ENCODE peak calls at places on chromosomes 4 and X, in four cellular contexts. One of them, this sample, is unnamed.

GRCh38 chr4:74444891-74445642 is at the start of gene AREG:
- DNase-seq in T-helper 22 cell: peak
- DNase-seq in GM23248: peak
- DNase-seq in EH: peak
- DNase-seq in this sample: peak

GRCh38 chr4:8739820-8740665 is 131.6 kb downstream of the HMX1 start:
- DNase-seq in T-helper 22 cell: no peak
- DNase-seq in GM23248: no peak
- DNase-seq in EH: no peak
- DNase-seq in this sample: no peak

GRCh38 chr4:174528226-174528625 is 5.9 kb upstream of the HPGD start:
- DNase-seq in T-helper 22 cell: no peak
- DNase-seq in GM23248: no peak
- DNase-seq in EH: no peak
- DNase-seq in this sample: no peak

GRCh38 chrX:43562372-43562771 is 93.7 kb upstream of the MAOA start:
- DNase-seq in T-helper 22 cell: no peak
- DNase-seq in GM23248: no peak
- DNase-seq in EH: no peak
- DNase-seq in this sample: no peak

GRCh38 chrX:16484338-16484737 is 165.6 kb upstream of the S100G start:
- DNase-seq in T-helper 22 cell: no peak
- DNase-seq in GM23248: peak
- DNase-seq in EH: peak
- DNase-seq in this sample: peak

GRCh38 chr4:153428816-153429592 is 37.2 kb upstream of the TMEM131L start:
- DNase-seq in T-helper 22 cell: no peak
- DNase-seq in GM23248: no peak
- DNase-seq in EH: peak
- DNase-seq in this sample: no peak

GRCh38 chrX:38806875-38807601 is 5.8 kb downstream of the MID1IP1 start:
- DNase-seq in T-helper 22 cell: no peak
- DNase-seq in GM23248: peak
- DNase-seq in EH: no peak
- DNase-seq in this sample: no peak

GRCh38 chrX:119899125-119899524 is 3.4 kb downstream of the AKAP14 start:
- DNase-seq in T-helper 22 cell: no peak
- DNase-seq in GM23248: peak
- DNase-seq in EH: no peak
- DNase-seq in this sample: no peak

GRCh38 chr4:84325625-84326024 is 173.5 kb downstream of the NKX6-1 start:
- DNase-seq in T-helper 22 cell: no peak
- DNase-seq in GM23248: no peak
- DNase-seq in EH: no peak
- DNase-seq in this sample: no peak

GRCh38 chr4:82737354-82737753 is 61.2 kb downstream of the SCD5 start:
- DNase-seq in T-helper 22 cell: no peak
- DNase-seq in GM23248: no peak
- DNase-seq in EH: no peak
- DNase-seq in this sample: no peak

GRCh38 chrX:138917781-138918180 is 206.3 kb upstream of the FGF13 start:
- DNase-seq in T-helper 22 cell: no peak
- DNase-seq in GM23248: peak
- DNase-seq in EH: peak
- DNase-seq in this sample: peak

GRCh38 chr4:590313-590841 is 14.3 kb upstream of the TMEM271 start:
- DNase-seq in T-helper 22 cell: no peak
- DNase-seq in GM23248: no peak
- DNase-seq in EH: no peak
- DNase-seq in this sample: no peak

GRCh38 chr4:10102981-10103330 is 13.6 kb downstream of the WDR1 start:
- DNase-seq in T-helper 22 cell: no peak
- DNase-seq in GM23248: no peak
- DNase-seq in EH: no peak
- DNase-seq in this sample: no peak

GRCh38 chr4:43682551-43682950 is 766.1 kb downstream of the KCTD8 start:
- DNase-seq in T-helper 22 cell: no peak
- DNase-seq in GM23248: no peak
- DNase-seq in EH: no peak
- DNase-seq in this sample: no peak

GRCh38 chr4:107453231-107453630 is 266.8 kb downstream of the PAPSS1 start:
- DNase-seq in T-helper 22 cell: no peak
- DNase-seq in GM23248: peak
- DNase-seq in EH: no peak
- DNase-seq in this sample: peak

GRCh38 chr4:79390890-79391289 is 17.1 kb downstream of the GK2 start:
- DNase-seq in T-helper 22 cell: no peak
- DNase-seq in GM23248: no peak
- DNase-seq in EH: no peak
- DNase-seq in this sample: no peak

GRCh38 chrX:2188316-2188715 is 312.5 kb downstream of the DHRSX start:
- DNase-seq in T-helper 22 cell: no peak
- DNase-seq in GM23248: no peak
- DNase-seq in EH: peak
- DNase-seq in this sample: no peak

GRCh38 chrX:122055450-122055849 is 1008.0 kb downstream of the GLUD2 start:
- DNase-seq in T-helper 22 cell: no peak
- DNase-seq in GM23248: no peak
- DNase-seq in EH: no peak
- DNase-seq in this sample: no peak

GRCh38 chr4:145186719-145187118 is 6.3 kb upstream of the OTUD4 start:
- DNase-seq in T-helper 22 cell: no peak
- DNase-seq in GM23248: no peak
- DNase-seq in EH: no peak
- DNase-seq in this sample: no peak

GRCh38 chrX:49164589-49165360 is 2.2 kb downstream of the MAGIX start:
- DNase-seq in T-helper 22 cell: no peak
- DNase-seq in GM23248: no peak
- DNase-seq in EH: no peak
- DNase-seq in this sample: no peak

GRCh38 chr4:83876047-83876446 is 340.1 kb downstream of the GPAT3 start:
- DNase-seq in T-helper 22 cell: no peak
- DNase-seq in GM23248: peak
- DNase-seq in EH: peak
- DNase-seq in this sample: peak

GRCh38 chr4:3322059-3322550 is 29.3 kb downstream of the RGS12 start:
- DNase-seq in T-helper 22 cell: no peak
- DNase-seq in GM23248: peak
- DNase-seq in EH: peak
- DNase-seq in this sample: peak

GRCh38 chrX:5113128-5113527 is 1115.5 kb downstream of the NLGN4X start:
- DNase-seq in T-helper 22 cell: no peak
- DNase-seq in GM23248: no peak
- DNase-seq in EH: no peak
- DNase-seq in this sample: no peak

GRCh38 chr4:15976456-15977096 is 13.6 kb upstream of the FGFBP2 start:
- DNase-seq in T-helper 22 cell: no peak
- DNase-seq in GM23248: peak
- DNase-seq in EH: peak
- DNase-seq in this sample: no peak

GRCh38 chrX:11269006-11269405 is 24.2 kb upstream of the AMELX start:
- DNase-seq in T-helper 22 cell: no peak
- DNase-seq in GM23248: no peak
- DNase-seq in EH: no peak
- DNase-seq in this sample: no peak

GRCh38 chr4:78754872-78755271 is 21.3 kb upstream of the BMP2K start:
- DNase-seq in T-helper 22 cell: no peak
- DNase-seq in GM23248: no peak
- DNase-seq in EH: no peak
- DNase-seq in this sample: no peak

GRCh38 chr4:112823631-112824030 is 186.7 kb downstream of the LARP7 start:
- DNase-seq in T-helper 22 cell: no peak
- DNase-seq in GM23248: no peak
- DNase-seq in EH: no peak
- DNase-seq in this sample: no peak

GRCh38 chr4:89803915-89804314 is 33.0 kb downstream of the SNCA start:
- DNase-seq in T-helper 22 cell: no peak
- DNase-seq in GM23248: no peak
- DNase-seq in EH: no peak
- DNase-seq in this sample: no peak

GRCh38 chr4:52317981-52318380 is 266.9 kb downstream of the SPATA18 start:
- DNase-seq in T-helper 22 cell: no peak
- DNase-seq in GM23248: no peak
- DNase-seq in EH: no peak
- DNase-seq in this sample: no peak

This sample was measured in fibroblast of the aortic adventitia.